ENCODE peak calls at places on chromosomes 13 and 19, in ten cellular contexts. H, J, Z, K, U, R, D, P, T and A are unnamed samples.

GRCh38 chr13:19173752-19174151 is 7.9 kb downstream of the TUBA3C start:
- DNase-seq in H (no peak), J (no peak), Z (no peak), K (no peak), U (no peak), R (no peak), D (no peak), P (no peak), T (no peak), A (no peak)

GRCh38 chr19:53294786-53295441 is 27.4 kb upstream of the VN1R4 start:
- DNase-seq in H (no peak), J (no peak), Z (no peak), K (no peak), U (no peak), R (no peak), D (no peak), P (no peak), T (no peak), A (no peak)

GRCh38 chr19:2815923-2816322 is 3.7 kb upstream of the ZNF554 start:
- DNase-seq in H (no peak), J (no peak), Z (no peak), K (no peak), U (no peak), R (no peak), D (no peak), P (peak; percentile 15), T (no peak), A (no peak)

GRCh38 chr13:90362718-90363117 is 984.8 kb upstream of the MIR17HG start:
- DNase-seq in H (no peak), J (no peak), Z (no peak), K (no peak), U (no peak), R (peak; percentile 26), D (no peak), P (no peak), T (no peak), A (no peak)

GRCh38 chr13:45207319-45207718 is 6.5 kb upstream of the KCTD4 start:
- DNase-seq in H (no peak), J (no peak), Z (no peak), K (peak; percentile 74), U (no peak), R (no peak), D (no peak), P (no peak), T (peak; percentile 72), A (no peak)

GRCh38 chr19:4664642-4665041 is 5.5 kb downstream of the MYDGF start:
- DNase-seq in H (no peak), J (no peak), Z (no peak), K (no peak), U (no peak), R (no peak), D (no peak), P (no peak), T (no peak), A (no peak)

GRCh38 chr19:33883869-33884519 is 87.3 kb downstream of the KCTD15 start:
- DNase-seq in H (no peak), J (no peak), Z (no peak), K (no peak), U (no peak), R (peak; percentile 29), D (no peak), P (no peak), T (no peak), A (no peak)

GRCh38 chr19:1324792-1325567 is 39.3 kb downstream of the EFNA2 start:
- DNase-seq in H (peak; percentile 70), J (peak; percentile 80), Z (peak; percentile 51), K (no peak), U (no peak), R (peak; percentile 82), D (peak; percentile 15), P (peak; percentile 71), T (no peak), A (no peak)

GRCh38 chr19:8391274-8392016 is 1.3 kb downstream of the RAB11B start:
- DNase-seq in H (no peak), J (no peak), Z (peak; percentile 16), K (no peak), U (no peak), R (no peak), D (no peak), P (no peak), T (no peak), A (no peak)

GRCh38 chr19:13033819-13034611 is 38.7 kb downstream of the NFIX start:
- DNase-seq in H (peak; percentile 78), J (peak; percentile 68), Z (peak; percentile 78), K (peak; percentile 61), U (peak; percentile 57), R (peak; percentile 79), D (no peak), P (no peak), T (peak; percentile 17), A (no peak)

GRCh38 chr19:3520166-3521103 is 14.3 kb downstream of the FZR1 start:
- DNase-seq in H (no peak), J (no peak), Z (no peak), K (no peak), U (no peak), R (no peak), D (no peak), P (no peak), T (no peak), A (no peak)

GRCh38 chr19:58330458-58330857 is 3.7 kb downstream of the ZSCAN22 start:
- DNase-seq in H (no peak), J (peak; percentile 73), Z (peak; percentile 39), K (no peak), U (no peak), R (peak; percentile 70), D (no peak), P (peak; percentile 96), T (no peak), A (no peak)

GRCh38 chr13:60001892-60002291 is 161.8 kb downstream of the DIAPH3 start:
- DNase-seq in H (no peak), J (no peak), Z (no peak), K (no peak), U (no peak), R (peak; percentile 7), D (no peak), P (no peak), T (no peak), A (no peak)

GRCh38 chr13:83780201-83780600 is 102.1 kb downstream of the SLITRK1 start:
- DNase-seq in H (no peak), J (peak; percentile 47), Z (no peak), K (no peak), U (no peak), R (peak; percentile 58), D (no peak), P (no peak), T (no peak), A (no peak)

GRCh38 chr19:47003611-47003935 is 16.1 kb upstream of the NPAS1 start:
- DNase-seq in H (no peak), J (no peak), Z (no peak), K (no peak), U (no peak), R (no peak), D (no peak), P (no peak), T (no peak), A (no peak)

GRCh38 chr13:42803563-42804212 is 22.3 kb downstream of the FAM216B start:
- DNase-seq in H (no peak), J (peak; percentile 42), Z (no peak), K (no peak), U (no peak), R (peak; percentile 29), D (peak; percentile 51), P (no peak), T (no peak), A (no peak)

GRCh38 chr13:25384747-25385270 is 13.0 kb downstream of the ATP8A2 start:
- DNase-seq in H (no peak), J (no peak), Z (no peak), K (no peak), U (no peak), R (no peak), D (no peak), P (no peak), T (no peak), A (no peak)